ENCODE peak calls at places on chromosomes 16 and 17, in ten cellular contexts. F, Y, M, H, D, R, I, S, Z and T are unnamed samples.
A peak's percentile ranks its signal among the peaks of the same experiment; 100 is the strongest.

GRCh38 chr16:919658-920631 is 50.8 kb downstream of the LMF1 start:
- DNase-seq in R (no peak), F (no peak), Z (no peak), H (no peak), M (no peak), I (no peak), D (no peak), S (peak; percentile 75), Y (no peak), T (no peak)

GRCh38 chr16:81946206-81946605 is 65.1 kb downstream of the SDR42E1 start:
- DNase-seq in Y (no peak), S (no peak), F (no peak), M (no peak), D (no peak), H (no peak), Z (no peak), I (no peak), R (no peak), T (no peak)

GRCh38 chr16:10218490-10219206 is 36.4 kb upstream of the GRIN2A start:
- DNase-seq in I (no peak), Z (no peak), H (no peak), D (no peak), Y (no peak), S (no peak), M (no peak), R (no peak), F (no peak), T (peak; percentile 46)

GRCh38 chr17:28118362-28118761 is 75.9 kb downstream of the NLK start:
- DNase-seq in R (no peak), M (no peak), F (no peak), Z (no peak), S (no peak), D (no peak), Y (no peak), I (no peak), H (no peak), T (no peak)

GRCh38 chr17:77320501-77321256 is 179.9 kb downstream of the SEC14L1 start:
- DNase-seq in D (peak; percentile 80), Y (peak; percentile 85), M (no peak), H (no peak), R (peak; percentile 52), I (no peak), S (peak; percentile 86), Z (no peak), F (no peak), T (no peak)

GRCh38 chr17:32258383-32259121 is 7.1 kb upstream of the RHBDL3 start:
- DNase-seq in Z (no peak), M (no peak), H (no peak), I (no peak), D (peak; percentile 76), R (no peak), Y (no peak), S (no peak), F (no peak), T (no peak)

GRCh38 chr17:76487451-76488192 is 13.6 kb downstream of the RHBDF2 start:
- DNase-seq in S (no peak), F (no peak), R (no peak), D (no peak), I (no peak), M (no peak), H (no peak), Y (no peak), Z (no peak), T (no peak)

GRCh38 chr16:61148930-61149329 is 887.3 kb downstream of the CDH8 start:
- DNase-seq in H (no peak), F (no peak), S (no peak), Z (peak; percentile 1), R (peak; percentile 7), I (no peak), M (peak; percentile 0), D (no peak), Y (no peak), T (no peak)

GRCh38 chr17:49210158-49211029 is at the start of the genes ABI3 and GNGT2:
- DNase-seq in S (peak; percentile 91), R (no peak), D (no peak), M (no peak), Z (no peak), Y (peak; percentile 92), H (peak; percentile 44), I (peak; percentile 59), F (peak; percentile 54), T (no peak)

GRCh38 chr16:4746991-4747574 is 12.7 kb downstream of the DNAAF8 start:
- DNase-seq in M (no peak), F (no peak), Z (no peak), H (no peak), Y (no peak), I (no peak), S (no peak), R (no peak), D (peak; percentile 44), T (no peak)

GRCh38 chr16:83447560-83447959 is 360.2 kb upstream of the HSBP1 start:
- DNase-seq in M (no peak), Z (no peak), S (no peak), F (no peak), Y (no peak), H (no peak), I (no peak), R (no peak), D (no peak), T (no peak)
- H3K27ac ChIP-seq in M (no peak overlapping the region), Z (no peak overlapping the region), S (no peak overlapping the region), F (no peak overlapping the region), Y (no peak overlapping the region), H (no peak overlapping the region), I (no peak overlapping the region), R (no peak overlapping the region), D (no peak overlapping the region), T (no peak overlapping the region)

GRCh38 chr17:20257008-20257407 is 210.3 kb downstream of the LGALS9B start:
- DNase-seq in S (no peak), Y (no peak), R (no peak), H (no peak), F (no peak), I (no peak), M (no peak), D (no peak), Z (no peak), T (no peak)

GRCh38 chr17:20263595-20263994 is 203.7 kb downstream of the LGALS9B start:
- DNase-seq in S (no peak), D (no peak), M (peak; percentile 60), Y (no peak), R (peak; percentile 37), F (no peak), Z (no peak), I (no peak), H (no peak), T (no peak)

GRCh38 chr17:20262116-20262977 is 205.0 kb downstream of the LGALS9B start:
- DNase-seq in M (no peak), R (no peak), I (no peak), S (no peak), D (no peak), F (no peak), Y (no peak), H (no peak), Z (no peak), T (no peak)

GRCh38 chr17:20256144-20256543 is 211.2 kb downstream of the LGALS9B start:
- DNase-seq in S (no peak), Y (no peak), R (no peak), D (no peak), H (no peak), M (no peak), Z (no peak), I (no peak), F (no peak), T (no peak)

GRCh38 chr17:20259668-20260067 is 207.7 kb downstream of the LGALS9B start:
- DNase-seq in D (no peak), Z (no peak), M (no peak), F (no peak), H (no peak), I (no peak), S (no peak), R (no peak), Y (no peak), T (no peak)
- H3K27ac ChIP-seq in D (no peak overlapping the region), Z (no peak overlapping the region), M (no peak overlapping the region), F (no peak overlapping the region), H (no peak overlapping the region), I (no peak overlapping the region), S (no peak overlapping the region), R (no peak overlapping the region), Y (no peak overlapping the region), T (no peak overlapping the region)

DNA sequence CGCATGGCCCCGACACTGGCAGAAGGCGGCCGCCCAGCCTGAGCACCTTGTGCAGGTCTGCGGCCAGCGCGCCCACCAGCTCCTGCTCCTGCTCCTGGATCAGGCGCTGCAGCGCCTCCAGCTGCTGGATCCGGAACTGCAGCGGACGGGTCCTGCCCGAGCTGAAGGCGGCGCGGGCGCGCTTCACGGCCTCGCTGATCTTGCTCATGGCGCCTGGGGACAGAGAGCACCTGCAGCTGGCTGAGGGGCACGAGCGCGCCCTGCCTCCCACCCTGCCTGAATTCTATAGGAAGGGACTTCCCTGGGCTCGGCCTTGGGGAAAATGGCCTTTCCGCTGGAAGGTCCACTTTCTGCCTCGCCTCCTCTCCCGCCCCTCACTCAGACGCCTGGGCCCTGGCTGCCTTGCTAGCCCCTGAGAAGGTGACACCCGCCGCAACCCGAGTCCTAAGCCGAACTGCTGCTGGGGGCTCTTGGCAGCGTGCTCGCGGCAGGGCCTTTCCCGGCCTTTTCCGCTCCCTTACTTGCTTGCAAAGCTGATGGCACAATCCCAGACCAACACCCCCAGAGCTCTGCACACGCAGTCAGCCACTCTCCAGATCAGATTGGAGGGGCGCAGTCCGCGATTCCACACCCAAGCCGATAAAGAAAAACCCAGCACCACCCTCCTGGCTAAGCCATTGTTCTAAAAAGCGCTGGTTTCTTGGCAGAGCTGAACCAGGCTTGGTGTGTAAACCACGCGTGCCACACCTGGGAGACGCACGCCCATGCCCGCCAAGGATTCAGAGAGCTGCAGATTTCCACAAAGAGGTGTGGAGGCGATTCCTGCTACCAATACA is 3.0 kb downstream of the ALDH3A1 start:
- DNase-seq in S (peak; percentile 96), Z (peak; percentile 92), Y (no peak), H (peak; percentile 68), D (peak; percentile 94), I (peak; percentile 94), M (no peak), R (peak; percentile 89), F (peak; percentile 85), T (peak; percentile 85)
- H3K27ac ChIP-seq in S (peak overlapping the region; percentile 69), Z (no peak overlapping the region), Y (no peak overlapping the region), H (no peak overlapping the region), D (peak overlapping the region; percentile 80), I (peak overlapping the region; percentile 36), M (peak overlapping the region; percentile 100), R (peak overlapping the region; percentile 98), F (no peak overlapping the region), T (no peak overlapping the region)

DNA sequence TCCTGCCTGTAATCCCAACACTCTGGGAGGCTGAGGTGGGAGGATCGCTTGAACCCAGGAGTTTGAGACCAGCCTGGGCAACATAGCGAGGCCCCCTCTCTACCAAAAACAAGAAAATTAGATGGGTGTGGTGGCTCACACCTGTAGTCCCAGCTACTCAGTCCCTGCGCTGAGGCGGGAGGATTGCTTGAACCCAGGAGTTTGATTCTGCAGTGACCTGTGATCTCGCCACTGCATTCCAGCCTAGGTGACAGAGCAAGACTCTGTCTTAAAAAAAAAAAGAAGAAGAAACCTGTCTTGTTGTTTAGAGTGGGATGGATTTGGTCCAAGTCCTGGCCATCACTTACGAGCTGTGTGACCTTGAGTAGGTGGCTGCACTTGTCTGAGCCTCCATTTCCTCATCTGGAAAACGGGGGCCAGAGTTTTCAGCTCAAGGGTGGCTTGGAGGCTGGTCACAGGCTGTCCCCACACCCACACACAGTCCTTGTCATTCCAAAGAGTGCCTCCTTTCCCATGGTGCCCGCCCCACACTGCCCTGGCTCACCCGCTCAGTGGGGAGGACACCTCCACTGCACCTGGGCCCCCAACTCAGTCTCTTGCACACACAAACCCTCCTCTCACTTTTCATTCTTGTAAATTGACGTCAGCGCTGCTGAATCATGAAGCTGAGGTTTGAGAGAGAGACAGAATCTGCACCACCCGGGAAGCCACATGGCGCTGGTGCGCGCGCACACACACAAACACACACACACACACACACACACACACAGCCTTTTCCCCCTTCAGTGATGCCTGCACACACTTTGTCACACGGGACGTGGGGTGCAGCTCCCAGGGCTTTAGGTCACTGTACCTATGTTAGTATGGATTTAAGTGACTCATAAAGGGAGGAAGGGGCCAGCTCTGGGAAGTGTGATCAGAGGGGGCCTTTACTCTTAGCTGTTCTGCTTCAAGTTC is 4.2 kb downstream of the SOCS1 start:
- DNase-seq in F (peak; percentile 83), Y (no peak), I (no peak), S (peak; percentile 85), D (no peak), R (no peak), Z (no peak), H (peak; percentile 68), M (no peak), T (no peak)
- H3K27ac ChIP-seq in F (peak overlapping the region; percentile 18), Y (no peak overlapping the region), I (no peak overlapping the region), S (peak overlapping the region; percentile 97), D (no peak overlapping the region), R (no peak overlapping the region), Z (no peak overlapping the region), H (peak overlapping the region; percentile 79), M (no peak overlapping the region), T (no peak overlapping the region)